ENCODE peak calls at places on chromosomes 6 and 20, in ten cellular contexts. C, V, W, O, Y, M, Z, S, G and H are unnamed samples.

GRCh38 chr6:114135348-114136002 is 164.5 kb upstream of the HDAC2 start:
- DNase-seq in O (no peak), M (no peak), W (no peak), C (no peak), G (no peak), Z (no peak), S (no peak), V (no peak), Y (no peak), H (no peak)

GRCh38 chr6:159013229-159013628 is 13.2 kb upstream of the RSPH3 start:
- DNase-seq in G (no peak), V (no peak), Z (no peak), O (no peak), Y (no peak), C (no peak), S (no peak), W (no peak), M (no peak), H (no peak)

GRCh38 chr6:4163408-4163807 is 28.0 kb upstream of the ECI2 start:
- DNase-seq in Y (no peak), S (no peak), Z (no peak), W (no peak), M (no peak), O (no peak), V (no peak), C (no peak), G (no peak), H (no peak)

GRCh38 chr6:41562633-41562975 is 16.4 kb downstream of the FOXP4 start:
- DNase-seq in S (no peak), Y (no peak), Z (no peak), W (no peak), G (no peak), M (no peak), V (no peak), O (no peak), C (no peak), H (no peak)

GRCh38 chr6:15654250-15654649 is 8.6 kb downstream of the DTNBP1 start:
- DNase-seq in M (no peak), V (peak; percentile 9), Z (no peak), W (no peak), Y (no peak), G (no peak), S (no peak), C (no peak), O (no peak), H (no peak)

GRCh38 chr6:30912746-30913520 is 1.1 kb upstream of the VARS2 start:
- DNase-seq in Z (no peak), C (no peak), S (no peak), O (no peak), W (no peak), M (no peak), Y (no peak), G (no peak), V (peak; percentile 7), H (no peak)

GRCh38 chr6:56729719-56730118 is 87.0 kb upstream of the DST start:
- DNase-seq in V (peak; percentile 93), G (no peak), S (no peak), M (no peak), Y (peak; percentile 47), O (peak; percentile 50), W (no peak), Z (no peak), C (peak; percentile 14), H (peak; percentile 75)

GRCh38 chr6:131063028-131063763 is at the start of gene EPB41L2:
- DNase-seq in S (peak; percentile 86), V (peak; percentile 96), O (peak; percentile 67), M (peak; percentile 74), Z (peak; percentile 91), Y (peak; percentile 88), W (peak; percentile 83), C (peak; percentile 94), G (peak; percentile 87), H (peak; percentile 46)

GRCh38 chr20:38805958-38806854 is 709 bp downstream of the PPP1R16B start:
- DNase-seq in C (no peak), Z (no peak), S (peak; percentile 67), W (peak; percentile 58), G (peak; percentile 43), V (peak; percentile 21), Y (no peak), O (no peak), M (no peak), H (no peak)

GRCh38 chr20:2123720-2124119 is 22.1 kb downstream of the STK35 start:
- DNase-seq in C (no peak), V (peak; percentile 45), O (no peak), G (no peak), Z (no peak), M (no peak), Y (no peak), W (no peak), S (no peak), H (no peak)

GRCh38 chr6:34148864-34149810 is 3.2 kb upstream of the GRM4 start:
- DNase-seq in V (no peak), Z (no peak), M (no peak), Y (no peak), C (no peak), O (no peak), S (no peak), W (no peak), G (no peak), H (no peak)

GRCh38 chr20:11117808-11118528 is 444.2 kb upstream of the JAG1 start:
- DNase-seq in S (no peak), V (peak; percentile 85), M (no peak), Z (peak; percentile 27), Y (peak; percentile 50), C (peak; percentile 10), W (no peak), G (no peak), O (peak; percentile 100), H (peak; percentile 99)

GRCh38 chr6:4774715-4775590 is 1.3 kb upstream of the CDYL start:
- DNase-seq in O (peak; percentile 32), C (no peak), Z (peak; percentile 8), Y (peak; percentile 18), M (no peak), G (peak; percentile 29), W (peak; percentile 44), V (peak; percentile 38), S (no peak), H (peak; percentile 51)

GRCh38 chr6:128754658-128755256 is 128.2 kb upstream of the LAMA2 start:
- DNase-seq in Y (no peak), M (no peak), O (no peak), S (no peak), G (no peak), W (no peak), Z (no peak), V (no peak), C (no peak), H (no peak)

GRCh38 chr20:35474504-35474903 is 19.1 kb downstream of the CEP250 start:
- DNase-seq in V (no peak), M (no peak), Z (no peak), C (no peak), G (no peak), S (no peak), Y (no peak), O (no peak), W (no peak), H (no peak)

GRCh38 chr20:59752101-59752586 is 147.8 kb downstream of the PHACTR3 start:
- DNase-seq in S (no peak), C (no peak), W (no peak), Z (no peak), M (no peak), O (no peak), G (no peak), V (no peak), Y (no peak), H (no peak)

GRCh38 chr6:119587537-119587936 is 238.0 kb upstream of the MAN1A1 start:
- DNase-seq in V (peak; percentile 39), Z (peak; percentile 14), G (no peak), W (no peak), M (no peak), C (no peak), Y (no peak), S (no peak), O (peak; percentile 80), H (peak; percentile 72)

GRCh38 chr20:4483481-4483880 is 238.2 kb upstream of the PRND start:
- DNase-seq in C (peak; percentile 18), Y (peak; percentile 70), V (peak; percentile 79), W (no peak), S (no peak), O (peak; percentile 63), M (peak; percentile 40), Z (no peak), G (no peak), H (no peak)

GRCh38 chr6:139686308-139686707 is 311.9 kb upstream of the CITED2 start:
- DNase-seq in O (no peak), G (no peak), Y (peak; percentile 45), Z (no peak), V (peak; percentile 56), S (no peak), C (no peak), W (no peak), M (no peak), H (no peak)

GRCh38 chr20:20363449-20364015 is 4.4 kb upstream of the INSM1 start:
- DNase-seq in O (no peak), M (no peak), G (no peak), Y (no peak), S (peak; percentile 20), C (no peak), Z (no peak), V (no peak), W (peak; percentile 28), H (no peak)

GRCh38 chr6:46704562-46704961 is 16.9 kb downstream of the TDRD6 start:
- DNase-seq in M (peak; percentile 6), G (peak; percentile 5), W (no peak), O (peak; percentile 70), Y (peak; percentile 50), S (no peak), C (no peak), V (peak; percentile 32), Z (peak; percentile 31), H (no peak)

GRCh38 chr6:169800668-169801395 is 49.4 kb downstream of the ERMARD start:
- DNase-seq in S (peak; percentile 32), V (peak; percentile 85), Z (peak; percentile 73), O (peak; percentile 56), W (peak; percentile 25), Y (peak; percentile 71), C (peak; percentile 75), G (no peak), M (no peak), H (peak; percentile 43)

GRCh38 chr6:2596222-2596621 is 154.5 kb downstream of the MYLK4 start:
- DNase-seq in O (no peak), W (no peak), V (no peak), C (no peak), Z (no peak), S (peak; percentile 9), Y (no peak), G (no peak), M (no peak), H (no peak)

GRCh38 chr6:152471459-152472070 is 165.6 kb downstream of the SYNE1 start:
- DNase-seq in W (no peak), M (no peak), Y (peak; percentile 28), C (peak; percentile 25), O (no peak), V (peak; percentile 72), Z (peak; percentile 80), S (no peak), G (no peak), H (no peak)

GRCh38 chr20:19867940-19868371 is 109.9 kb downstream of the RIN2 start:
- DNase-seq in M (no peak), O (no peak), Y (no peak), V (peak; percentile 57), C (no peak), Z (no peak), W (no peak), S (no peak), G (no peak), H (no peak)

GRCh38 chr6:90179190-90180169 is 117.2 kb downstream of the BACH2 start:
- DNase-seq in M (no peak), Y (peak; percentile 32), S (peak; percentile 46), G (no peak), C (no peak), O (peak; percentile 20), W (no peak), Z (peak; percentile 13), V (peak; percentile 46), H (no peak)

GRCh38 chr6:134195164-134195906 is 122.6 kb downstream of the SGK1 start:
- DNase-seq in Y (peak; percentile 61), S (no peak), Z (no peak), V (peak; percentile 49), C (no peak), G (no peak), M (peak; percentile 55), O (no peak), W (no peak), H (no peak)

GRCh38 chr20:43994486-43995100 is 79.9 kb downstream of the TOX2 start:
- DNase-seq in Y (peak; percentile 36), G (no peak), S (no peak), W (no peak), V (peak; percentile 60), O (peak; percentile 10), C (peak; percentile 35), Z (no peak), M (no peak), H (no peak)